ENCODE peak calls at places on chromosomes 6 and 20, in seven cellular contexts. Q, J, I, Y, F, B and N are unnamed samples.

GRCh38 chr6:156948807-156949206 is 171.6 kb downstream of the ARID1B start:
- DNase-seq in Q (peak; percentile 58), J (peak; percentile 89), I (no peak), Y (no peak), F (no peak), B (no peak), N (peak; percentile 16)

GRCh38 chr6:14848019-14848418 is 397.9 kb upstream of the JARID2 start:
- DNase-seq in Q (peak; percentile 56), J (no peak), I (no peak), Y (no peak), F (no peak), B (no peak), N (peak; percentile 19)

GRCh38 chr20:37821691-37822655 is 81.0 kb upstream of the VSTM2L start:
- DNase-seq in Q (peak; percentile 90), J (peak; percentile 53), I (no peak), Y (no peak), F (no peak), B (no peak), N (peak; percentile 91)

GRCh38 chr6:148343383-148343782 is 745 bp downstream of the SASH1 start:
- DNase-seq in Q (no peak), J (no peak), I (no peak), Y (no peak), F (no peak), B (no peak), N (no peak)

GRCh38 chr6:27650620-27651370 is 177.9 kb upstream of the ZNF184 start:
- DNase-seq in Q (peak; percentile 24), J (peak; percentile 85), I (peak; percentile 63), Y (no peak), F (peak; percentile 87), B (no peak), N (peak; percentile 8)

GRCh38 chr6:160952633-160953281 is 38.8 kb upstream of the MAP3K4 start:
- DNase-seq in Q (peak; percentile 10), J (no peak), I (no peak), Y (no peak), F (no peak), B (no peak), N (no peak)

GRCh38 chr6:170152989-170153388 is 137.9 kb downstream of the DLL1 start:
- DNase-seq in Q (no peak), J (peak; percentile 77), I (peak; percentile 75), Y (no peak), F (peak; percentile 21), B (no peak), N (no peak)

GRCh38 chr6:150293423-150294280 is 75.2 kb upstream of the IYD start:
- DNase-seq in Q (peak; percentile 81), J (peak; percentile 76), I (no peak), Y (no peak), F (no peak), B (no peak), N (peak; percentile 66)

GRCh38 chr20:15742627-15743026 is 830.6 kb downstream of the KIF16B start:
- DNase-seq in Q (no peak), J (no peak), I (no peak), Y (no peak), F (no peak), B (no peak), N (no peak)

GRCh38 chr6:81792826-81793225 is 40.3 kb upstream of the TENT5A start:
- DNase-seq in Q (no peak), J (peak; percentile 60), I (no peak), Y (no peak), F (no peak), B (no peak), N (no peak)